ENCODE peak calls at places on chromosomes 5 and 9, in seven cellular contexts. I is iPS DF 6.9; Y is aorta; G is CD8-positive, alpha-beta T cell; S is left lung; X is Peyer's patch; K is PC-3. C is an unnamed sample. For H3K4me1 and H3K27me3, the result is how much of the 10 kb centered on the place peaks cover.

GRCh38 chr5:96509313-96509712 is 76.3 kb upstream of the PCSK1 start:
- DNase-seq in X (no peak), S (no peak), I (no peak), Y (no peak), G (no peak), K (peak), C (peak)

GRCh38 chr5:3619584-3619983 is 24.0 kb downstream of the IRX1 start:
- DNase-seq in K (no peak), I (no peak), S (no peak), G (no peak), X (no peak), Y (no peak), C (no peak)

GRCh38 chr5:123875444-123876264 is 363.7 kb downstream of the CSNK1G3 start:
- DNase-seq in K (no peak), S (no peak), I (peak), Y (no peak), G (no peak), X (no peak), C (no peak)

GRCh38 chr9:17628617-17629016 is 49.8 kb downstream of the SH3GL2 start:
- DNase-seq in Y (no peak), I (no peak), K (no peak), G (no peak), X (no peak), S (no peak), C (no peak)

GRCh38 chr5:107868994-107869393 is 198.3 kb upstream of the EFNA5 start:
- DNase-seq in S (no peak), G (no peak), Y (no peak), K (no peak), X (no peak), I (no peak), C (no peak)

GRCh38 chr9:90107864-90108263 is 503.1 kb downstream of the GADD45G start:
- DNase-seq in X (no peak), G (no peak), I (no peak), Y (no peak), S (no peak), K (no peak), C (no peak)

GRCh38 chr5:114223866-114224265 is 138.0 kb upstream of the KCNN2 start:
- DNase-seq in Y (no peak), K (peak), S (no peak), I (peak), G (no peak), X (no peak), C (peak)

GRCh38 chr5:176814836-176815438 is 4.6 kb downstream of the UNC5A start:
- DNase-seq in G (no peak), S (no peak), Y (no peak), X (no peak), I (no peak), K (no peak), C (no peak)

GRCh38 chr9:75903785-75904360 is 13.4 kb downstream of the PCSK5 start:
- DNase-seq in Y (no peak), I (no peak), K (no peak), X (no peak), S (no peak), G (no peak), C (peak)

GRCh38 chr5:132675936-132676689 is 2.3 kb downstream of the IL4 start:
- DNase-seq in S (no peak), K (no peak), Y (no peak), X (no peak), G (no peak), I (no peak), C (no peak)

GRCh38 chr9:132006657-132007370 is 72.9 kb downstream of the MED27 start:
- DNase-seq in X (no peak), S (no peak), I (no peak), Y (no peak), K (no peak), G (no peak), C (peak)

GRCh38 chr5:149486726-149487635 is 64.3 kb downstream of the CSNK1A1 start:
- DNase-seq in X (no peak), G (no peak), Y (no peak), I (no peak), S (no peak), K (peak), C (peak)

GRCh38 chr5:73497537-73498056 is 645 bp upstream of the BTF3 start:
- DNase-seq in X (no peak), S (no peak), I (no peak), G (no peak), Y (no peak), K (no peak), C (no peak)

GRCh38 chr9:105157178-105157583 is 87.3 kb upstream of the SLC44A1 start:
- DNase-seq in S (peak), K (peak), Y (no peak), X (peak), G (no peak), I (no peak), C (no peak)

GRCh38 chr9:75490326-75490725 is 400.1 kb upstream of the PCSK5 start:
- DNase-seq in K (no peak), G (no peak), I (no peak), Y (no peak), X (no peak), S (no peak), C (no peak)

GRCh38 chr5:175796536-175797499 is 74.6 kb upstream of the CPLX2 start:
- DNase-seq in I (peak), G (peak), X (peak), K (peak), S (peak), Y (peak), C (peak)

GRCh38 chr5:43313854-43314457 is 744 bp upstream of the HMGCS1 start:
- DNase-seq in X (no peak), S (no peak), I (no peak), Y (no peak), K (no peak), G (no peak), C (no peak)

GRCh38 chr5:130227699-130228098 is 323.4 kb downstream of the CHSY3 start:
- DNase-seq in S (no peak), I (peak), X (no peak), Y (no peak), K (no peak), G (no peak), C (no peak)

GRCh38 chr5:19986806-19987205 is 1.2 kb downstream of the CDH18 start:
- DNase-seq in X (no peak), S (no peak), G (no peak), K (no peak), Y (no peak), I (no peak), C (no peak)

GRCh38 chr5:143601357-143601756 is 197.9 kb upstream of the NR3C1 start:
- DNase-seq in Y (no peak), S (no peak), X (no peak), K (no peak), G (no peak), I (no peak), C (no peak)
- H3K4me1 ChIP-seq in Y (under half), S (under half), X (under half), K (under half), G (under half), I (under half), C (under half)

DNA sequence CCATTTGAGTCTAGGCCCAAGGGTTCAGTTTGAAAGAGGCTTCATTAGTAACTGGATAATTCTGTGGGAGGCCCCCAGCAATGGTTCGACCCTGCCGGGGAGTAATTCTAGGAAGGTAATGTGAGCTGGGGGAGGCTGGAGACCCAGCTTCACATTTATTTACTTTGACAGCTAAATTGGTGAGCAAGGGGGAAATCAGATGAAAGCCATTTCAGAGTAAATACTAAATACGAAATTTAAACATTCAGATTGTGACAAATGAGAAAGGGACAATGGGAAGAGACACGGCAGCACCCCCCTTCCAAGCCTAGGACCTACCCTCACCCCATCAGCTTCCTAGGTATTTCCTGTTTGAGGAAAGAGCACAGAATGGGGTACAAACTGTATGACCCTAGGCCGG is 4.2 kb upstream of the LHX6 start:
- DNase-seq in Y (no peak), K (no peak), S (no peak), G (no peak), X (no peak), I (no peak), C (no peak)
- H3K27me3 ChIP-seq in Y (under half), K (under half), S (under half), G (under half), X (under half), I (under half), C (half or more)

GRCh38 chr5:52895572-52896296 is 93.4 kb upstream of the ITGA2 start:
- DNase-seq in Y (no peak), G (no peak), S (no peak), I (no peak), X (no peak), K (no peak), C (no peak)
- H3K4me1 ChIP-seq in Y (under half), G (under half), S (under half), I (under half), X (under half), K (under half), C (under half)

GRCh38 chr9:108637340-108637739 is 218.4 kb downstream of the ACTL7B start:
- DNase-seq in G (no peak), Y (no peak), S (no peak), K (no peak), X (no peak), I (no peak), C (no peak)

GRCh38 chr9:108634669-108635462 is 220.9 kb downstream of the ACTL7B start:
- DNase-seq in G (no peak), I (no peak), X (no peak), S (no peak), K (peak), Y (no peak), C (peak)

GRCh38 chr9:108639736-108640135 is 216.1 kb downstream of the ACTL7B start:
- DNase-seq in G (no peak), I (no peak), X (no peak), K (no peak), Y (no peak), S (no peak), C (no peak)

GRCh38 chr9:108634164-108634563 is 221.6 kb downstream of the ACTL7B start:
- DNase-seq in X (no peak), S (no peak), G (no peak), Y (no peak), I (no peak), K (peak), C (peak)

DNA sequence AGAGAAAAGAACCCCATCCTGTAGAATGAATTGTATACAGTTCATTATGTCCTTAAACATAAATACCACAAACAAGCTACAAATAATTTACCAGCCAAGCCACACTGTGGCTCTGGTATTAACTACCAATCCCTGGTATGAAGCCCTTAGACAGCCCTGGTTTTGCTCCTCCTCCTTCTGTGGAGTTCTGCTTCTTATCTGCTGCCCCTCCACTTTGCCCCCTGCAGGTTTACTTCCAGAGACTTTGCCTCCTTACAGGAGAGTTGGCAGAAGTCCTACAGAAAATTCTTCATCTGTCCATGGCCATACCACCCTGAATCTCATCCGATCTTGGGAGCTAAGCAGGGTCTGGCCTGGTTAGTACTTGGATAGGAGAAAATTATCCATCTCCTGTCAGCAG is 219.8 kb downstream of the ACTL7B start:
- DNase-seq in I (no peak), Y (no peak), G (no peak), X (no peak), K (no peak), S (no peak), C (no peak)
- H3K27me3 ChIP-seq in I (under half), Y (under half), G (under half), X (under half), K (under half), S (under half), C (under half)

C was measured in foreskin keratinocyte.